ENCODE peak calls at places on chromosome 21, in five cellular contexts. D, G, N, L and B are unnamed samples.

GRCh38 chr21:44911384-44912157 is 9.1 kb downstream of the ITGB2 start:
- DNase-seq in D (no peak), G (peak), N (peak), L (peak), B (peak)

GRCh38 chr21:42639646-42640152 is 13.7 kb upstream of the PDE9A start:
- DNase-seq in D (no peak), G (peak), N (no peak), L (peak), B (no peak)

GRCh38 chr21:34802180-34802899 is 133.5 kb downstream of the CLIC6 start:
- DNase-seq in D (no peak), G (no peak), N (no peak), L (no peak), B (no peak)

GRCh38 chr21:39125752-39126485 is 57.3 kb downstream of the PSMG1 start:
- DNase-seq in D (peak), G (peak), N (peak), L (no peak), B (no peak)

GRCh38 chr21:22941779-22942178 is 1943.6 kb downstream of the NCAM2 start:
- DNase-seq in D (no peak), G (no peak), N (no peak), L (no peak), B (no peak)

GRCh38 chr21:45549670-45550463 is 7.6 kb upstream of the SLC19A1 start:
- DNase-seq in D (no peak), G (no peak), N (no peak), L (peak), B (no peak)

GRCh38 chr21:41521489-41522027 is 13.6 kb upstream of the TMPRSS2 start:
- DNase-seq in D (no peak), G (no peak), N (no peak), L (no peak), B (no peak)

GRCh38 chr21:46402421-46402820 is 56.3 kb upstream of the DIP2A start:
- DNase-seq in D (no peak), G (no peak), N (no peak), L (peak), B (no peak)

GRCh38 chr21:21715286-21715969 is 717.2 kb downstream of the NCAM2 start:
- DNase-seq in D (no peak), G (no peak), N (no peak), L (no peak), B (no peak)

GRCh38 chr21:37580690-37581089 is 214.1 kb downstream of the DYRK1A start:
- DNase-seq in D (no peak), G (no peak), N (no peak), L (no peak), B (no peak)

GRCh38 chr21:35394634-35395369 is 345.7 kb upstream of the RUNX1 start:
- DNase-seq in D (no peak), G (no peak), N (no peak), L (no peak), B (no peak)

GRCh38 chr21:33865176-33865575 is 50.4 kb downstream of the ATP5PO start:
- DNase-seq in D (no peak), G (no peak), N (no peak), L (no peak), B (no peak)